ENCODE peak calls at places on chromosomes 2 and 18, in seven cellular contexts. D, E, O, W, B, V and F are unnamed samples.

GRCh38 chr2:190685348-190685747 is 36.5 kb downstream of the NAB1 start:
- DNase-seq in O (no peak), D (no peak), B (no peak), E (no peak), W (peak), V (no peak), F (no peak)

GRCh38 chr2:203994735-203995134 is 58.2 kb downstream of the ICOS start:
- DNase-seq in B (no peak), W (no peak), E (no peak), V (no peak), D (no peak), O (no peak), F (no peak)

GRCh38 chr2:102122115-102122514 is 20.4 kb upstream of the IL1R1 start:
- DNase-seq in W (no peak), O (peak), D (no peak), E (no peak), V (no peak), B (no peak), F (no peak)

GRCh38 chr2:188279093-188279445 is 12.6 kb upstream of the GULP1 start:
- DNase-seq in E (no peak), D (no peak), W (no peak), B (no peak), O (no peak), V (no peak), F (no peak)

GRCh38 chr2:219731173-219731572 is 103.7 kb downstream of the SLC4A3 start:
- DNase-seq in W (no peak), E (no peak), V (no peak), D (no peak), B (no peak), O (no peak), F (no peak)

GRCh38 chr18:35705988-35706387 is 124.4 kb downstream of the GALNT1 start:
- DNase-seq in O (no peak), V (no peak), B (no peak), D (no peak), E (no peak), W (no peak), F (no peak)

GRCh38 chr2:190809139-190809764 is 71.4 kb upstream of the GLS start:
- DNase-seq in E (no peak), V (no peak), O (no peak), W (no peak), B (no peak), D (no peak), F (peak)

GRCh38 chr18:36066731-36067117 is 635 bp downstream of the RPRD1A start:
- DNase-seq in V (no peak), B (no peak), D (no peak), O (no peak), W (peak), E (no peak), F (no peak)

GRCh38 chr2:241848761-241849615 is 9.7 kb downstream of the PDCD1 start:
- DNase-seq in D (no peak), B (no peak), V (no peak), W (no peak), O (no peak), E (no peak), F (no peak)

GRCh38 chr2:61229936-61230335 is 67.9 kb downstream of the C2orf74 start:
- DNase-seq in E (no peak), B (no peak), D (no peak), O (peak), V (no peak), W (no peak), F (no peak)

GRCh38 chr18:45416168-45416567 is 199.1 kb upstream of the SLC14A2 start:
- DNase-seq in O (no peak), D (no peak), W (peak), E (no peak), V (peak), B (no peak), F (no peak)

GRCh38 chr2:151947524-151948165 is 119.4 kb upstream of the ARL5A start:
- DNase-seq in D (no peak), E (peak), W (peak), O (no peak), B (peak), V (peak), F (no peak)